ENCODE peak calls at places on chromosomes 1 and 21, in six cellular contexts. One of them, this sample, is unnamed.
A peak's percentile ranks its signal among the peaks of the same experiment; 100 is the strongest.

GRCh38 chr1:244659694-244660093 is 6.8 kb downstream of the DESI2 start:
- DNase-seq in HepG2: peak; percentile 27
- DNase-seq in GM12878: no peak
- DNase-seq in H1: no peak
- DNase-seq in SK-N-SH: no peak
- DNase-seq in K562: no peak
- DNase-seq in this sample: no peak

GRCh38 chr1:213387380-213388015 is 336.5 kb downstream of the RPS6KC1 start:
- DNase-seq in HepG2: peak; percentile 84
- DNase-seq in K562: no peak
- DNase-seq in SK-N-SH: no peak
- DNase-seq in H1: no peak
- DNase-seq in GM12878: no peak
- DNase-seq in this sample: no peak

GRCh38 chr1:170168263-170168662 is 22.5 kb downstream of the NTMT2 start:
- DNase-seq in K562: no peak
- DNase-seq in SK-N-SH: no peak
- DNase-seq in HepG2: no peak
- DNase-seq in GM12878: no peak
- DNase-seq in H1: no peak
- DNase-seq in this sample: no peak

GRCh38 chr1:204442376-204443259 is 31.0 kb upstream of the PPP1R15B start:
- DNase-seq in GM12878: no peak
- DNase-seq in H1: no peak
- DNase-seq in HepG2: no peak
- DNase-seq in SK-N-SH: no peak
- DNase-seq in K562: no peak
- DNase-seq in this sample: no peak

GRCh38 chr1:185250063-185250462 is 67.0 kb downstream of the IVNS1ABP start:
- DNase-seq in K562: no peak
- DNase-seq in GM12878: no peak
- DNase-seq in SK-N-SH: no peak
- DNase-seq in H1: no peak
- DNase-seq in HepG2: no peak
- DNase-seq in this sample: no peak

GRCh38 chr1:225844236-225845061 is 34.5 kb downstream of the EPHX1 start:
- DNase-seq in GM12878: no peak
- DNase-seq in H1: no peak
- DNase-seq in K562: no peak
- DNase-seq in SK-N-SH: no peak
- DNase-seq in HepG2: no peak
- DNase-seq in this sample: no peak

GRCh38 chr21:41895643-41896493 is 16.7 kb upstream of the PRDM15 start:
- DNase-seq in SK-N-SH: no peak
- DNase-seq in H1: no peak
- DNase-seq in GM12878: no peak
- DNase-seq in HepG2: no peak
- DNase-seq in K562: peak; percentile 67
- DNase-seq in this sample: no peak

GRCh38 chr1:241997401-241997800 is 1.5 kb downstream of the MAP1LC3C start:
- DNase-seq in GM12878: no peak
- DNase-seq in HepG2: no peak
- DNase-seq in K562: no peak
- DNase-seq in H1: no peak
- DNase-seq in SK-N-SH: no peak
- DNase-seq in this sample: no peak

GRCh38 chr1:201363455-201363854 is 14.0 kb downstream of the TNNT2 start:
- DNase-seq in HepG2: no peak
- DNase-seq in SK-N-SH: no peak
- DNase-seq in K562: no peak
- DNase-seq in H1: no peak
- DNase-seq in GM12878: no peak
- DNase-seq in this sample: no peak

GRCh38 chr1:145887631-145888030 is 2.0 kb upstream of the ANKRD35 start:
- DNase-seq in K562: no peak
- DNase-seq in H1: no peak
- DNase-seq in GM12878: no peak
- DNase-seq in SK-N-SH: no peak
- DNase-seq in HepG2: peak; percentile 62
- DNase-seq in this sample: no peak

GRCh38 chr1:19476440-19477190 is 8.7 kb downstream of the CAPZB start:
- DNase-seq in K562: no peak
- DNase-seq in HepG2: no peak
- DNase-seq in GM12878: peak; percentile 56
- DNase-seq in H1: no peak
- DNase-seq in SK-N-SH: no peak
- DNase-seq in this sample: no peak

GRCh38 chr1:197464039-197464438 is 196.0 kb downstream of the CRB1 start:
- DNase-seq in HepG2: peak; percentile 44
- DNase-seq in GM12878: no peak
- DNase-seq in H1: no peak
- DNase-seq in SK-N-SH: no peak
- DNase-seq in K562: no peak
- DNase-seq in this sample: peak; percentile 12

GRCh38 chr1:98385691-98386090 is 275.8 kb upstream of the SNX7 start:
- DNase-seq in K562: no peak
- DNase-seq in SK-N-SH: no peak
- DNase-seq in GM12878: no peak
- DNase-seq in HepG2: no peak
- DNase-seq in H1: no peak
- DNase-seq in this sample: no peak

GRCh38 chr1:119139393-119139792 is 1.1 kb downstream of the WARS2 start:
- DNase-seq in GM12878: peak; percentile 44
- DNase-seq in SK-N-SH: no peak
- DNase-seq in H1: no peak
- DNase-seq in K562: no peak
- DNase-seq in HepG2: no peak
- DNase-seq in this sample: no peak

GRCh38 chr1:47871799-47872353 is 125.3 kb downstream of the TRABD2B start:
- DNase-seq in GM12878: no peak
- DNase-seq in H1: no peak
- DNase-seq in K562: no peak
- DNase-seq in SK-N-SH: no peak
- DNase-seq in HepG2: peak; percentile 63
- DNase-seq in this sample: no peak

GRCh38 chr1:183783342-183783741 is 21.6 kb upstream of the RGL1 start:
- DNase-seq in K562: no peak
- DNase-seq in H1: no peak
- DNase-seq in SK-N-SH: no peak
- DNase-seq in GM12878: no peak
- DNase-seq in HepG2: no peak
- DNase-seq in this sample: no peak

GRCh38 chr1:20228314-20228713 is 42.0 kb upstream of the PLA2G2C start:
- DNase-seq in HepG2: no peak
- DNase-seq in H1: no peak
- DNase-seq in GM12878: no peak
- DNase-seq in K562: no peak
- DNase-seq in SK-N-SH: no peak
- DNase-seq in this sample: no peak

GRCh38 chr1:215551806-215552205 is 15.3 kb upstream of the KCTD3 start:
- DNase-seq in GM12878: no peak
- DNase-seq in SK-N-SH: no peak
- DNase-seq in K562: no peak
- DNase-seq in HepG2: no peak
- DNase-seq in H1: no peak
- DNase-seq in this sample: no peak

GRCh38 chr21:40678681-40679284 is 168.2 kb downstream of the DSCAM start:
- DNase-seq in H1: no peak
- DNase-seq in GM12878: no peak
- DNase-seq in K562: no peak
- DNase-seq in HepG2: no peak
- DNase-seq in SK-N-SH: no peak
- DNase-seq in this sample: no peak
- TF ChIP-seq GABPA in H1: no peak
- TF ChIP-seq GABPA in GM12878: no peak
- TF ChIP-seq GABPA in K562: no peak
- TF ChIP-seq GABPA in HepG2: no peak
- TF ChIP-seq GABPA in SK-N-SH: no peak
- TF ChIP-seq GABPA in this sample: no peak

DNA sequence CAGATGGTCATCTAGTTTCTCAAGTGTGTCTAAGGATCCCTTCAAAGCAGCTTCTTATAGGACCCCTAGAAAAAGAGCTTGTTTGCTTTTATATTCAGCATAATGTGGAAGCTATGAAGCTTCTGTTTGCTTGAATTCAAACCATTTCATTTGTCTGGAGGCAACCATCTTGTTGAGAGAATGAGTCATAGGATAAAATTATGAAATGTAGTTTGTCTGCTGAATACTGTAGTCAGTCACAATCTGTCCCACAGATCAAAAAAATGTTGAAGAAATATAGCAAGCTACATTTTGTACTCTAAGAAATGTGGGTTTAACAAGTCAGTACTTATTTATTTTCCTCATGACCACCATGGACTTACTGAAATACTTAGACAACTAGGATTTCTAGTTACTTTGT is 74.6 kb upstream of the DEPDC1 start:
- DNase-seq in GM12878: no peak
- DNase-seq in SK-N-SH: no peak
- DNase-seq in H1: no peak
- DNase-seq in K562: no peak
- DNase-seq in HepG2: no peak
- DNase-seq in this sample: no peak
- TF ChIP-seq GABPA in GM12878: no peak
- TF ChIP-seq GABPA in SK-N-SH: no peak
- TF ChIP-seq GABPA in H1: no peak
- TF ChIP-seq GABPA in K562: no peak
- TF ChIP-seq GABPA in HepG2: no peak
- TF ChIP-seq GABPA in this sample: no peak

GRCh38 chr1:57736940-57737339 is 313.1 kb upstream of the DAB1 start:
- DNase-seq in K562: no peak
- DNase-seq in SK-N-SH: no peak
- DNase-seq in H1: no peak
- DNase-seq in GM12878: no peak
- DNase-seq in HepG2: no peak
- DNase-seq in this sample: no peak
- TF ChIP-seq GABPA in K562: no peak
- TF ChIP-seq GABPA in SK-N-SH: no peak
- TF ChIP-seq GABPA in H1: no peak
- TF ChIP-seq GABPA in GM12878: no peak
- TF ChIP-seq GABPA in HepG2: no peak
- TF ChIP-seq GABPA in this sample: no peak

DNA sequence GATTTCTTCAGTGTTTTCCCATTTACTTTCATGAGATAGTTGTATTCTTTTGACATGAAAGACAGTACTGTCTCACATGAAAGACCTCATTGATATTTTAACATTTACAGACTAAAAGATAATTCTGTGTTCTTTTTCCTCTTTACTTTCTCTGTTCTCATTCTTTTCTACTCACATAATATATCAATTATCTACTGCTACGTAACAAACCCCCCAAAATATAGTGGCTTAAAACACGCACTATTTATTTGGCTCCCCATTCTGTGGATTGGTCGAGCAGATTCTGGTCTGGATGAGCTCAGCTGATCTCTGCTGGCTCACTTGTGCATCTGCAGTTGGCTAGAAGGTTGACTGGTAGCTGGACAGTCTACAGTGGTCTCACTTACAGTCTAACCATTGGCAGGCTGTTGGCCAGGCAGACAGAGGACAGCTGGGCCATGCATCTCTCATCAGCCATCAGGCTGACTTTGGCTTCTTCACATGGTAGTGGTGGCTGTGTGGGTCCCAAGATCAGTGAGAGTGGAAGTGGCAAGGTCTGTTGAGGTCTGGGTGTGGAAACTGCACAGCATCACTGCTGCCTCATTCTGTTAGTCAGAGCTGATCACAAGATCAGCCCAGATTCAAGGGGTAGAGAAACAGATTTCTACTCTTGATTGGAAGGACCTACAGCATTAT is 63.2 kb downstream of the MPZL1 start:
- DNase-seq in HepG2: no peak
- DNase-seq in K562: no peak
- DNase-seq in SK-N-SH: no peak
- DNase-seq in H1: no peak
- DNase-seq in GM12878: no peak
- DNase-seq in this sample: no peak
- TF ChIP-seq GABPA in HepG2: no peak
- TF ChIP-seq GABPA in K562: no peak
- TF ChIP-seq GABPA in SK-N-SH: no peak
- TF ChIP-seq GABPA in H1: no peak
- TF ChIP-seq GABPA in GM12878: no peak
- TF ChIP-seq GABPA in this sample: no peak

GRCh38 chr1:228043281-228043845 is 36.6 kb downstream of the WNT3A start:
- DNase-seq in SK-N-SH: no peak
- DNase-seq in HepG2: no peak
- DNase-seq in H1: no peak
- DNase-seq in K562: no peak
- DNase-seq in GM12878: no peak
- DNase-seq in this sample: no peak
- TF ChIP-seq GABPA in SK-N-SH: no peak
- TF ChIP-seq GABPA in HepG2: no peak
- TF ChIP-seq GABPA in H1: no peak
- TF ChIP-seq GABPA in K562: no peak
- TF ChIP-seq GABPA in GM12878: no peak
- TF ChIP-seq GABPA in this sample: no peak

GRCh38 chr1:38047603-38048146 is 1.1 kb upstream of the POU3F1 start:
- DNase-seq in GM12878: no peak
- DNase-seq in H1: no peak
- DNase-seq in K562: no peak
- DNase-seq in HepG2: no peak
- DNase-seq in SK-N-SH: no peak
- DNase-seq in this sample: no peak

GRCh38 chr1:38045431-38046332 is 911 bp downstream of the POU3F1 start:
- DNase-seq in SK-N-SH: peak; percentile 55
- DNase-seq in GM12878: no peak
- DNase-seq in H1: no peak
- DNase-seq in K562: no peak
- DNase-seq in HepG2: no peak
- DNase-seq in this sample: no peak

GRCh38 chr1:38044224-38045215 is 2.1 kb downstream of the POU3F1 start:
- DNase-seq in HepG2: no peak
- DNase-seq in H1: no peak
- DNase-seq in GM12878: no peak
- DNase-seq in SK-N-SH: no peak
- DNase-seq in K562: no peak
- DNase-seq in this sample: no peak

GRCh38 chr1:38046884-38047602 is 450 bp upstream of the POU3F1 start:
- DNase-seq in SK-N-SH: peak; percentile 96
- DNase-seq in K562: peak; percentile 99
- DNase-seq in HepG2: peak; percentile 47
- DNase-seq in GM12878: no peak
- DNase-seq in H1: no peak
- DNase-seq in this sample: peak; percentile 25

GRCh38 chr1:38046333-38046883 is at the start of gene POU3F1:
- DNase-seq in GM12878: no peak
- DNase-seq in K562: peak; percentile 70
- DNase-seq in H1: no peak
- DNase-seq in SK-N-SH: peak; percentile 50
- DNase-seq in HepG2: no peak
- DNase-seq in this sample: no peak
- TF ChIP-seq GABPA in GM12878: no peak
- TF ChIP-seq GABPA in K562: no peak
- TF ChIP-seq GABPA in H1: no peak
- TF ChIP-seq GABPA in SK-N-SH: no peak
- TF ChIP-seq GABPA in HepG2: no peak
- TF ChIP-seq GABPA in this sample: no peak